ENCODE peak calls at places on chromosomes 11 and 22, in ten cellular contexts. One of them, this sample, is unnamed.

GRCh38 chr11:114219559-114220349 is 76.4 kb upstream of the NNMT start:
- DNase-seq in A549: no peak
- DNase-seq in suprapubic skin: no peak
- DNase-seq in HFF-Myc: no peak
- DNase-seq in tibial artery: no peak
- DNase-seq in colonic mucosa: no peak
- DNase-seq in endodermal cell: peak; percentile 76
- DNase-seq in right cardiac atrium: no peak
- DNase-seq in AG09309: no peak
- DNase-seq in upper lobe of left lung: no peak
- DNase-seq in this sample: no peak

GRCh38 chr11:120336641-120337132 is 474 bp downstream of the ARHGEF12 start:
- DNase-seq in colonic mucosa: peak; percentile 62
- DNase-seq in endodermal cell: peak; percentile 86
- DNase-seq in A549: peak; percentile 31
- DNase-seq in tibial artery: no peak
- DNase-seq in suprapubic skin: no peak
- DNase-seq in upper lobe of left lung: peak; percentile 34
- DNase-seq in right cardiac atrium: peak; percentile 87
- DNase-seq in HFF-Myc: no peak
- DNase-seq in AG09309: no peak
- DNase-seq in this sample: no peak

GRCh38 chr11:86977441-86978050 is 22.4 kb upstream of the FZD4 start:
- DNase-seq in A549: no peak
- DNase-seq in colonic mucosa: no peak
- DNase-seq in HFF-Myc: no peak
- DNase-seq in endodermal cell: no peak
- DNase-seq in tibial artery: peak; percentile 77
- DNase-seq in AG09309: no peak
- DNase-seq in upper lobe of left lung: no peak
- DNase-seq in right cardiac atrium: no peak
- DNase-seq in suprapubic skin: no peak
- DNase-seq in this sample: no peak

GRCh38 chr11:2535673-2536439 is 91.0 kb downstream of the KCNQ1 start:
- DNase-seq in colonic mucosa: no peak
- DNase-seq in right cardiac atrium: peak; percentile 40
- DNase-seq in HFF-Myc: no peak
- DNase-seq in suprapubic skin: peak; percentile 76
- DNase-seq in upper lobe of left lung: no peak
- DNase-seq in AG09309: no peak
- DNase-seq in tibial artery: no peak
- DNase-seq in A549: no peak
- DNase-seq in endodermal cell: peak; percentile 54
- DNase-seq in this sample: no peak

GRCh38 chr11:396948-397548 is 3.0 kb downstream of the PKP3 start:
- DNase-seq in right cardiac atrium: peak; percentile 89
- DNase-seq in tibial artery: no peak
- DNase-seq in AG09309: no peak
- DNase-seq in HFF-Myc: no peak
- DNase-seq in A549: no peak
- DNase-seq in colonic mucosa: peak; percentile 42
- DNase-seq in suprapubic skin: no peak
- DNase-seq in endodermal cell: no peak
- DNase-seq in upper lobe of left lung: peak; percentile 60
- DNase-seq in this sample: no peak

GRCh38 chr11:119180729-119181676 is 4.3 kb upstream of the NHERF4 start:
- DNase-seq in right cardiac atrium: no peak
- DNase-seq in A549: no peak
- DNase-seq in upper lobe of left lung: no peak
- DNase-seq in HFF-Myc: no peak
- DNase-seq in suprapubic skin: no peak
- DNase-seq in colonic mucosa: no peak
- DNase-seq in AG09309: no peak
- DNase-seq in endodermal cell: no peak
- DNase-seq in tibial artery: no peak
- DNase-seq in this sample: no peak

GRCh38 chr11:91100432-91100831 is 877.6 kb upstream of the CHORDC1 start:
- DNase-seq in tibial artery: no peak
- DNase-seq in colonic mucosa: no peak
- DNase-seq in AG09309: no peak
- DNase-seq in upper lobe of left lung: no peak
- DNase-seq in right cardiac atrium: no peak
- DNase-seq in HFF-Myc: no peak
- DNase-seq in endodermal cell: no peak
- DNase-seq in suprapubic skin: no peak
- DNase-seq in A549: no peak
- DNase-seq in this sample: peak; percentile 24

GRCh38 chr11:109697140-109697843 is 275.3 kb downstream of the C11orf87 start:
- DNase-seq in suprapubic skin: no peak
- DNase-seq in right cardiac atrium: no peak
- DNase-seq in endodermal cell: peak; percentile 69
- DNase-seq in A549: peak; percentile 0
- DNase-seq in AG09309: peak; percentile 29
- DNase-seq in upper lobe of left lung: no peak
- DNase-seq in colonic mucosa: no peak
- DNase-seq in HFF-Myc: peak; percentile 3
- DNase-seq in tibial artery: no peak
- DNase-seq in this sample: no peak

GRCh38 chr11:6927030-6927617 is 898 bp downstream of the ZNF215 start:
- DNase-seq in tibial artery: no peak
- DNase-seq in upper lobe of left lung: no peak
- DNase-seq in suprapubic skin: no peak
- DNase-seq in endodermal cell: peak; percentile 47
- DNase-seq in right cardiac atrium: no peak
- DNase-seq in A549: no peak
- DNase-seq in HFF-Myc: no peak
- DNase-seq in colonic mucosa: peak; percentile 23
- DNase-seq in AG09309: no peak
- DNase-seq in this sample: no peak

GRCh38 chr22:37658133-37659065 is at the start of gene PDXP:
- DNase-seq in upper lobe of left lung: peak; percentile 99
- DNase-seq in HFF-Myc: peak; percentile 100
- DNase-seq in A549: peak; percentile 97
- DNase-seq in endodermal cell: peak; percentile 99
- DNase-seq in right cardiac atrium: peak; percentile 100
- DNase-seq in AG09309: peak; percentile 100
- DNase-seq in tibial artery: peak; percentile 99
- DNase-seq in suprapubic skin: peak; percentile 100
- DNase-seq in colonic mucosa: peak; percentile 100
- DNase-seq in this sample: peak; percentile 100

GRCh38 chr22:37660709-37661045 is 2.2 kb downstream of the PDXP start:
- DNase-seq in endodermal cell: no peak
- DNase-seq in A549: no peak
- DNase-seq in tibial artery: no peak
- DNase-seq in suprapubic skin: no peak
- DNase-seq in colonic mucosa: no peak
- DNase-seq in upper lobe of left lung: no peak
- DNase-seq in right cardiac atrium: no peak
- DNase-seq in AG09309: no peak
- DNase-seq in HFF-Myc: no peak
- DNase-seq in this sample: no peak

GRCh38 chr22:37661160-37661924 is 2.8 kb downstream of the PDXP start:
- DNase-seq in right cardiac atrium: no peak
- DNase-seq in endodermal cell: peak; percentile 73
- DNase-seq in A549: no peak
- DNase-seq in upper lobe of left lung: no peak
- DNase-seq in AG09309: no peak
- DNase-seq in tibial artery: no peak
- DNase-seq in HFF-Myc: no peak
- DNase-seq in suprapubic skin: no peak
- DNase-seq in colonic mucosa: no peak
- DNase-seq in this sample: no peak

GRCh38 chr22:37659066-37659896 is 758 bp downstream of the PDXP start:
- DNase-seq in AG09309: no peak
- DNase-seq in right cardiac atrium: no peak
- DNase-seq in tibial artery: no peak
- DNase-seq in colonic mucosa: peak; percentile 85
- DNase-seq in A549: no peak
- DNase-seq in endodermal cell: no peak
- DNase-seq in suprapubic skin: no peak
- DNase-seq in upper lobe of left lung: no peak
- DNase-seq in HFF-Myc: no peak
- DNase-seq in this sample: no peak

DNA sequence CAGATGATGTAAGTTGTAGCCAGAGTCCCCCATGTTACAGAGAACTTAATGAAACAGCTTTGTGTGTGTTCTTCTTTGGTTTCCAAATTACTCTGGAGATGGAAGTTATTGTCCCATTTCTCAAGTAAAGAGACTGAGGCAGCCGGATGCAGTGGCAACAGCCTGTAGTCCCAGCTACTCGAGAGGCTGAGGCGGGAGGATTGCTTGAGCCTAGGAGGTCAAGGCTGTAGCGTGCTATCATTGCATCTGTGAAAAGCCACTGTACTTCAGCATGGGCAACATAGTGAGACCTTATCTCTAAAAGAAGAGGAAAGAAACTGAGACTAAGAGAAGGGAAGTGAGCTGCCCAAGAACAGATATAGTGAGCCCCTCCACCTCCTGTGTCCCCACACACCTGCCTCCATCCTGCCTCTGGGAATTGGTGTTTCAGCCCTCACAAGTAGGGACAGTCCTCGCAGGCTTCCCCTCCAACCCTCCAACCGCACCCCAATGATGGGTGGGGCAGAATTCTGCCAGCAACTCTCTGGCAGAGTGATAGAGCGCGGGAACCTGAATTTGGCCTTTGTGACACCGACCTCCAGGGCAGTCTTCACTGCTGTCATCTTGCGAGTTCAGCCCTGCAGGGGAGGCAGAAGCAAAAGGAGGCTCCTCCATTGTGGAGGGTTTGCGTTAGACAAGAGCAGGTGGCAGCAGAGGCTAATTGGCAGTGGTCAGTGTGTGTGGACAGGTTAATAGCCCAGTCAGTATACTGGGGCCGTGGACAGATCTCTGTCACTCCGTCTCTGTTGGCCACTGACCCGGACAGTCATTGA is 1.6 kb downstream of the PDXP start:
- DNase-seq in AG09309: no peak
- DNase-seq in colonic mucosa: peak; percentile 69
- DNase-seq in right cardiac atrium: no peak
- DNase-seq in suprapubic skin: no peak
- DNase-seq in tibial artery: no peak
- DNase-seq in HFF-Myc: no peak
- DNase-seq in endodermal cell: no peak
- DNase-seq in upper lobe of left lung: no peak
- DNase-seq in A549: no peak
- DNase-seq in this sample: no peak
- H3K4me3 ChIP-seq in AG09309: peak overlapping the region; percentile 84
- H3K4me3 ChIP-seq in colonic mucosa: peak overlapping the region; percentile 60
- H3K4me3 ChIP-seq in right cardiac atrium: no peak overlapping the region
- H3K4me3 ChIP-seq in suprapubic skin: peak overlapping the region; percentile 63
- H3K4me3 ChIP-seq in tibial artery: no peak overlapping the region
- H3K4me3 ChIP-seq in HFF-Myc: peak overlapping the region; percentile 68
- H3K4me3 ChIP-seq in endodermal cell: peak overlapping the region; percentile 77
- H3K4me3 ChIP-seq in upper lobe of left lung: peak overlapping the region; percentile 74
- H3K4me3 ChIP-seq in A549: peak overlapping the region; percentile 82
- H3K4me3 ChIP-seq in this sample: peak overlapping the region; percentile 78

DNA sequence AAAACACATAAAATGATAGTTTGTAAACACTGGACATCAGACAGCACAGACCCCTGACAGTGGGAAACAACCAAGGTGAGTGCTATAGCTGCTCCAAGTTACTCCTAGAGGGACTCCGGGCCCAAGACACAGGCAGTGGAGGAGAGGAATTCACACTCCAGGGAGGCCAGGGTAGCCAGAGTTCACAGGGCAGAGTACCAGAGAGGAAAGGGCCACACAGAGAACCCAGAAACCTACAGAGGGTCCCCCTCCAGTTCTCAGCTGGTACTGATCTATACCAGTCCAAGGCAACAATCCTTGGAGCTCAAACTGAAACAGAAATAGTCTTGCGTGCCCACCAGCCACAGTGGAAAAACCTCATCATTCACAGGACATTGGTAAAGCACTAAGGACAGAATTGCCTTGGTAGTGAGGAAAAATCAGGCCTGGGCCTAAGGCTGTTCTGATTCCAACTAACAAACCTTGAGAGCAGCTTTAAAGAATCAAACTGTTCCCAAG is 7.6 kb downstream of the VPS37C start:
- DNase-seq in HFF-Myc: no peak
- DNase-seq in tibial artery: no peak
- DNase-seq in AG09309: peak; percentile 37
- DNase-seq in upper lobe of left lung: no peak
- DNase-seq in suprapubic skin: no peak
- DNase-seq in endodermal cell: no peak
- DNase-seq in A549: no peak
- DNase-seq in colonic mucosa: no peak
- DNase-seq in right cardiac atrium: no peak
- DNase-seq in this sample: no peak
- H3K4me3 ChIP-seq in HFF-Myc: no peak overlapping the region
- H3K4me3 ChIP-seq in tibial artery: no peak overlapping the region
- H3K4me3 ChIP-seq in AG09309: no peak overlapping the region
- H3K4me3 ChIP-seq in upper lobe of left lung: no peak overlapping the region
- H3K4me3 ChIP-seq in suprapubic skin: no peak overlapping the region
- H3K4me3 ChIP-seq in endodermal cell: no peak overlapping the region
- H3K4me3 ChIP-seq in A549: no peak overlapping the region
- H3K4me3 ChIP-seq in colonic mucosa: no peak overlapping the region
- H3K4me3 ChIP-seq in right cardiac atrium: no peak overlapping the region
- H3K4me3 ChIP-seq in this sample: no peak overlapping the region

GRCh38 chr11:104105155-104105554 is 58.8 kb downstream of the PDGFD start:
- DNase-seq in upper lobe of left lung: no peak
- DNase-seq in colonic mucosa: no peak
- DNase-seq in A549: no peak
- DNase-seq in suprapubic skin: no peak
- DNase-seq in right cardiac atrium: no peak
- DNase-seq in AG09309: no peak
- DNase-seq in HFF-Myc: no peak
- DNase-seq in endodermal cell: no peak
- DNase-seq in tibial artery: no peak
- DNase-seq in this sample: no peak

GRCh38 chr11:104104664-104105063 is 59.3 kb downstream of the PDGFD start:
- DNase-seq in A549: no peak
- DNase-seq in HFF-Myc: no peak
- DNase-seq in endodermal cell: no peak
- DNase-seq in suprapubic skin: no peak
- DNase-seq in tibial artery: no peak
- DNase-seq in colonic mucosa: no peak
- DNase-seq in right cardiac atrium: no peak
- DNase-seq in upper lobe of left lung: no peak
- DNase-seq in AG09309: no peak
- DNase-seq in this sample: no peak

GRCh38 chr11:104104201-104104600 is 59.7 kb downstream of the PDGFD start:
- DNase-seq in suprapubic skin: no peak
- DNase-seq in colonic mucosa: no peak
- DNase-seq in AG09309: no peak
- DNase-seq in A549: no peak
- DNase-seq in tibial artery: no peak
- DNase-seq in upper lobe of left lung: no peak
- DNase-seq in endodermal cell: no peak
- DNase-seq in right cardiac atrium: no peak
- DNase-seq in HFF-Myc: no peak
- DNase-seq in this sample: no peak

GRCh38 chr11:104106136-104106754 is 57.7 kb downstream of the PDGFD start:
- DNase-seq in A549: no peak
- DNase-seq in tibial artery: no peak
- DNase-seq in AG09309: peak; percentile 24
- DNase-seq in right cardiac atrium: no peak
- DNase-seq in HFF-Myc: peak; percentile 69
- DNase-seq in colonic mucosa: no peak
- DNase-seq in suprapubic skin: no peak
- DNase-seq in upper lobe of left lung: no peak
- DNase-seq in endodermal cell: no peak
- DNase-seq in this sample: peak; percentile 33
- H3K4me3 ChIP-seq in A549: no peak overlapping the region
- H3K4me3 ChIP-seq in tibial artery: no peak overlapping the region
- H3K4me3 ChIP-seq in AG09309: no peak overlapping the region
- H3K4me3 ChIP-seq in right cardiac atrium: no peak overlapping the region
- H3K4me3 ChIP-seq in HFF-Myc: no peak overlapping the region
- H3K4me3 ChIP-seq in colonic mucosa: no peak overlapping the region
- H3K4me3 ChIP-seq in suprapubic skin: no peak overlapping the region
- H3K4me3 ChIP-seq in upper lobe of left lung: no peak overlapping the region
- H3K4me3 ChIP-seq in endodermal cell: no peak overlapping the region
- H3K4me3 ChIP-seq in this sample: no peak overlapping the region

GRCh38 chr11:68018730-68019190 is 8.6 kb downstream of the ALDH3B1 start:
- DNase-seq in right cardiac atrium: no peak
- DNase-seq in upper lobe of left lung: no peak
- DNase-seq in endodermal cell: no peak
- DNase-seq in A549: no peak
- DNase-seq in HFF-Myc: no peak
- DNase-seq in tibial artery: no peak
- DNase-seq in suprapubic skin: no peak
- DNase-seq in colonic mucosa: no peak
- DNase-seq in AG09309: no peak
- DNase-seq in this sample: no peak
- H3K4me3 ChIP-seq in right cardiac atrium: no peak overlapping the region
- H3K4me3 ChIP-seq in upper lobe of left lung: no peak overlapping the region
- H3K4me3 ChIP-seq in endodermal cell: no peak overlapping the region
- H3K4me3 ChIP-seq in A549: no peak overlapping the region
- H3K4me3 ChIP-seq in HFF-Myc: no peak overlapping the region
- H3K4me3 ChIP-seq in tibial artery: no peak overlapping the region
- H3K4me3 ChIP-seq in suprapubic skin: no peak overlapping the region
- H3K4me3 ChIP-seq in colonic mucosa: no peak overlapping the region
- H3K4me3 ChIP-seq in AG09309: no peak overlapping the region
- H3K4me3 ChIP-seq in this sample: no peak overlapping the region